ENCODE peak calls at places on chromosomes 2 and 18, in eight cellular contexts. D is osteocyte, E is AG10803, W is right atrium auricular region, G is cardiac fibroblast, L is spleen, Z is nephron progenitor cell, B is transverse colon. J is an unnamed sample.

GRCh38 chr2:173086518-173087213 is 11.0 kb downstream of the MAP3K20 start:
- DNase-seq in D (no peak), E (peak), W (no peak), G (peak), L (no peak), Z (no peak), B (no peak), J (no peak)

GRCh38 chr2:132560562-132560961 is 109.4 kb downstream of the LYPD1 start:
- DNase-seq in D (no peak), E (no peak), W (no peak), G (no peak), L (no peak), Z (no peak), B (no peak), J (no peak)

GRCh38 chr2:193627187-193627917 is 1432.6 kb upstream of the TMEFF2 start:
- DNase-seq in D (no peak), E (no peak), W (no peak), G (no peak), L (peak), Z (no peak), B (peak), J (no peak)

GRCh38 chr2:124804014-124804940 is 779.2 kb downstream of the CNTNAP5 start:
- DNase-seq in D (no peak), E (peak), W (no peak), G (peak), L (no peak), Z (peak), B (peak), J (peak)

GRCh38 chr2:51290725-51291124 is 258.8 kb upstream of the NRXN1 start:
- DNase-seq in D (no peak), E (no peak), W (no peak), G (peak), L (no peak), Z (no peak), B (no peak), J (no peak)

GRCh38 chr18:54690198-54690597 is 99.2 kb downstream of the DYNAP start:
- DNase-seq in D (no peak), E (peak), W (no peak), G (peak), L (no peak), Z (no peak), B (no peak), J (no peak)

GRCh38 chr2:43142921-43143438 is 83.4 kb downstream of the ZFP36L2 start:
- DNase-seq in D (no peak), E (no peak), W (no peak), G (peak), L (peak), Z (no peak), B (no peak), J (no peak)

GRCh38 chr2:148927010-148927409 is 52.0 kb downstream of the KIF5C start:
- DNase-seq in D (no peak), E (no peak), W (no peak), G (no peak), L (peak), Z (no peak), B (peak), J (peak)

GRCh38 chr2:108934151-108934550 is 54.9 kb downstream of the EDAR start:
- DNase-seq in D (no peak), E (no peak), W (no peak), G (no peak), L (no peak), Z (no peak), B (no peak), J (no peak)

GRCh38 chr2:202187570-202187969 is 50.8 kb downstream of the SUMO1 start:
- DNase-seq in D (no peak), E (no peak), W (no peak), G (no peak), L (no peak), Z (no peak), B (no peak), J (no peak)

GRCh38 chr2:6310186-6310909 is 555.4 kb downstream of the CMPK2 start:
- DNase-seq in D (no peak), E (no peak), W (no peak), G (no peak), L (no peak), Z (no peak), B (no peak), J (no peak)

GRCh38 chr2:239067196-239067865 is 219.4 kb downstream of the TWIST2 start:
- DNase-seq in D (no peak), E (no peak), W (no peak), G (no peak), L (peak), Z (no peak), B (no peak), J (no peak)

GRCh38 chr18:64017870-64018269 is 48.0 kb downstream of the SERPINB8 start:
- DNase-seq in D (no peak), E (peak), W (no peak), G (peak), L (no peak), Z (no peak), B (no peak), J (peak)

GRCh38 chr2:176166260-176166659 is 9.2 kb downstream of the HOXD3 start:
- DNase-seq in D (no peak), E (no peak), W (no peak), G (no peak), L (no peak), Z (no peak), B (no peak), J (no peak)

GRCh38 chr2:241639385-241639784 is 1.9 kb downstream of the ATG4B start:
- DNase-seq in D (no peak), E (no peak), W (no peak), G (no peak), L (no peak), Z (no peak), B (no peak), J (no peak)

GRCh38 chr2:168607992-168608391 is 151.9 kb downstream of the CERS6 start:
- DNase-seq in D (no peak), E (peak), W (no peak), G (peak), L (no peak), Z (no peak), B (no peak), J (no peak)

GRCh38 chr2:191165190-191165643 is 14.4 kb upstream of the STAT4 start:
- DNase-seq in D (no peak), E (peak), W (no peak), G (peak), L (no peak), Z (no peak), B (no peak), J (peak)

GRCh38 chr2:165933211-165933610 is 20.4 kb downstream of the TTC21B start:
- DNase-seq in D (no peak), E (no peak), W (no peak), G (no peak), L (no peak), Z (no peak), B (no peak), J (no peak)

GRCh38 chr2:163736433-163737168 is 793 bp upstream of the FIGN start:
- DNase-seq in D (peak), E (no peak), W (peak), G (peak), L (peak), Z (peak), B (peak), J (peak)

GRCh38 chr2:47501374-47502200 is 98.6 kb downstream of the MSH2 start:
- DNase-seq in D (peak), E (peak), W (no peak), G (peak), L (no peak), Z (no peak), B (no peak), J (no peak)

GRCh38 chr2:126994340-126994777 is 95.7 kb downstream of the TEX51 start:
- DNase-seq in D (no peak), E (no peak), W (no peak), G (no peak), L (no peak), Z (no peak), B (no peak), J (no peak)

GRCh38 chr2:205988274-205988673 is 97.7 kb downstream of the INO80D start:
- DNase-seq in D (no peak), E (no peak), W (no peak), G (no peak), L (no peak), Z (no peak), B (no peak), J (no peak)

GRCh38 chr2:144511222-144511855 is 8.6 kb downstream of the ZEB2 start:
- DNase-seq in D (no peak), E (no peak), W (no peak), G (peak), L (no peak), Z (no peak), B (no peak), J (no peak)

GRCh38 chr2:189222440-189222839 is 42.9 kb upstream of the COL5A2 start:
- DNase-seq in D (no peak), E (peak), W (no peak), G (peak), L (no peak), Z (no peak), B (peak), J (no peak)

GRCh38 chr2:144402282-144402681 is 117.6 kb downstream of the ZEB2 start:
- DNase-seq in D (no peak), E (peak), W (no peak), G (no peak), L (no peak), Z (peak), B (no peak), J (no peak)

GRCh38 chr18:23183356-23184150 is 48.3 kb downstream of the CABLES1 start:
- DNase-seq in D (no peak), E (peak), W (no peak), G (peak), L (peak), Z (no peak), B (no peak), J (no peak)

GRCh38 chr2:152542995-152543481 is 174.2 kb downstream of the PRPF40A start:
- DNase-seq in D (no peak), E (peak), W (no peak), G (peak), L (no peak), Z (no peak), B (no peak), J (no peak)

GRCh38 chr2:84956334-84957297 is 14.3 kb upstream of the KCMF1 start:
- DNase-seq in D (no peak), E (no peak), W (no peak), G (no peak), L (no peak), Z (no peak), B (no peak), J (no peak)

GRCh38 chr18:79403723-79404566 is 8.2 kb downstream of the NFATC1 start:
- DNase-seq in D (no peak), E (peak), W (no peak), G (no peak), L (peak), Z (peak), B (no peak), J (no peak)

GRCh38 chr2:21038403-21039073 is 5.3 kb downstream of the APOB start:
- DNase-seq in D (no peak), E (peak), W (no peak), G (peak), L (no peak), Z (no peak), B (no peak), J (no peak)

GRCh38 chr18:62555135-62555534 is 32.3 kb downstream of the ZCCHC2 start:
- DNase-seq in D (no peak), E (no peak), W (no peak), G (peak), L (no peak), Z (no peak), B (no peak), J (no peak)

GRCh38 chr2:237154050-237154638 is 68.5 kb downstream of the COPS8 start:
- DNase-seq in D (no peak), E (peak), W (no peak), G (peak), L (no peak), Z (peak), B (no peak), J (peak)
- TF ChIP-seq CTCF in D (peak), E (peak), W (peak), G (peak), L (peak), Z (peak), B (peak), J (peak)

GRCh38 chr18:11963991-11964484 is 17.3 kb upstream of the IMPA2 start:
- DNase-seq in D (no peak), E (peak), W (no peak), G (peak), L (no peak), Z (no peak), B (no peak), J (no peak)
- TF ChIP-seq CTCF in D (no peak), E (peak), W (no peak), G (peak), L (no peak), Z (peak), B (no peak), J (peak)

DNA sequence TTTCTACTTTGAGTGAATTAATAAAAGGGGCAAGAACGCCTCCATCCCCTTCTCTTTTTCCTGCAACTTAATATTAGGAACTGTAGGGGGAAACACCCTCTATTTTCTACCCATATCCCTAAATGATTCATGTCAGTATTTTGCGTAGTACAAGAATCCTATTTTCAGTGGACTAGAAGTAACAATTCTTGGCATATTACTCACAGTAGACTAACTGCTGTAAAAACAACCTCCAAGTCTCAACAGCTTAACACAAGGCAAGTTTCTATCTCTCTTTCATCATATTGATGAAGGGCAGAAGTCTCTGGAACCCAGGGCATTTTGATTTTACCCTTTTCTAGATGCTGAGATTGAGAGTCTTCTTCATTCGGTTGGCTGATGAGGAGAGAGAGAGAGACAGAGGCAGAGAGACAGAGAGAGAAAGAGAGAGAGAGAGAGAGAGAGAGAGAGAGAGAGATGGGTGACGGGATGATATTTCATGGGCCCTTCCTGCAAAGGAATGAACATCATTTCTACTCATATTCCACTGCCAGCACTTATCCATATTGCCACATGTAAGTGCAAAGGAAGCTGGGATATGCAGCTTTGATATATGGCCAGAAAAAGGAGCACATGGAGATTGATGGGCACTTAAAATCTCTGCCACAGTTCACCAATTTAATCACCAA is 481.6 kb downstream of the LPIN1 start:
- DNase-seq in D (no peak), E (peak), W (no peak), G (peak), L (no peak), Z (no peak), B (no peak), J (no peak)
- TF ChIP-seq CTCF in D (peak), E (no peak), W (no peak), G (peak), L (no peak), Z (no peak), B (no peak), J (no peak)

DNA sequence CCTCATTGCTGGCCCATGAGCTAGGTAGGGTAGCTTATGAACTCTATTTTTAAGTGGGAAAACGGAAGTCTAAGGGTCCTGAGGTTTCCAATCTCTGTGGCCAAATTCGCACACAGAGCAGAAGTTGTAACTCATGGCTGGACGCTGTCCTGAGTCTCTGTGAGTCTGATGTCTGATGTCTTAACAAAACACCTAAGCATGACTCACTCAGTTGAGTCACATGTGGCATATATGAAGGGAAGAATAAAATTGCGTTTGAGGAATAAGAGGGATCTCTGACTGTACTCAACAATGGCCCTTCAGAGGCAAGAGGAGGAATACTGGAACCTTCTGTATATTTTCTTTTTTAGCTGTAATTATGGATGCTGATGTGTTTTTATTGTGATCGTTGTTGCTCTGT is 569.7 kb downstream of the RIT2 start:
- DNase-seq in D (no peak), E (peak), W (no peak), G (peak), L (no peak), Z (no peak), B (no peak), J (no peak)
- TF ChIP-seq CTCF in D (no peak), E (no peak), W (no peak), G (no peak), L (no peak), Z (no peak), B (no peak), J (no peak)

DNA sequence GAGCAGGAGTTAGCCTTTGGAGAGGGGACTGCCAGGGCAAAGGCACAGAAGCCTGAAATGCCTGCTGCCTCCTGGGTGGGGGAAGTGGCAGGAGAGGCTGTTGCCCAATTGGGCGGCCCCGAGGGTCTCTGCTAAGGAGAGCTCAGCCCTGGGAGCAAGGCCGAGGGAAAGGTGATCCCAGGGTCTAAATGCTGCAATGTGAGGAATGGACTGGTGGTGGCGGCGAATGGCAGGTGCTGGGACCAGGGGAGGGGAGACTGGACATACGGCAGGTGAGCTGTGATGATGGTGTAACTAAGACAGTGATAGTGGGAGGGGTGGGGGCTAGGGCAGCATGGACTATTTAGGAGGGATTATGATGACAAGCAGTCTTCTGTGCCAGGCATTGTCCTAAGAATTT is 104.0 kb downstream of the DYSF start:
- DNase-seq in D (no peak), E (no peak), W (no peak), G (no peak), L (peak), Z (no peak), B (no peak), J (no peak)
- TF ChIP-seq CTCF in D (no peak), E (no peak), W (no peak), G (no peak), L (no peak), Z (no peak), B (no peak), J (no peak)

DNA sequence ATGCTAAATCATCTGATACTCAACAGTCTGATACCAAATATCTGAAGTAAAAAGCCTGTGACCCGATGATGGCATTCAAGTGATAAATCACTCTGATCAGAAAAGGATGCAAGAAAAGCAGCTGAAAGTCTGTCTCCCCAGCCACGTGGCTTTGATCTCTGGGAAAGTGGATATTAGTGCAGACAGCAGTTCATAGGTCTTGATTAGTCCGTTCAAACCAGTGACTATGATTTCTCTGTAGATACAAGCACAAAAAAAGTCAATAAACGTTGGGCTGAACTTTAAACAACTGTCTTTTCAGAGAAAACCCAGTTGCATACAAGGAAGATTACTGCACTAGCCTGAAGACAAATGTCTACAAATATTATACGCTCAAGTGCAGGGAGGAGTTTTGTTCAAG is 107.7 kb upstream of the CDC42EP3 start:
- DNase-seq in D (no peak), E (no peak), W (no peak), G (no peak), L (no peak), Z (no peak), B (no peak), J (no peak)
- TF ChIP-seq CTCF in D (no peak), E (no peak), W (no peak), G (no peak), L (no peak), Z (no peak), B (no peak), J (no peak)

DNA sequence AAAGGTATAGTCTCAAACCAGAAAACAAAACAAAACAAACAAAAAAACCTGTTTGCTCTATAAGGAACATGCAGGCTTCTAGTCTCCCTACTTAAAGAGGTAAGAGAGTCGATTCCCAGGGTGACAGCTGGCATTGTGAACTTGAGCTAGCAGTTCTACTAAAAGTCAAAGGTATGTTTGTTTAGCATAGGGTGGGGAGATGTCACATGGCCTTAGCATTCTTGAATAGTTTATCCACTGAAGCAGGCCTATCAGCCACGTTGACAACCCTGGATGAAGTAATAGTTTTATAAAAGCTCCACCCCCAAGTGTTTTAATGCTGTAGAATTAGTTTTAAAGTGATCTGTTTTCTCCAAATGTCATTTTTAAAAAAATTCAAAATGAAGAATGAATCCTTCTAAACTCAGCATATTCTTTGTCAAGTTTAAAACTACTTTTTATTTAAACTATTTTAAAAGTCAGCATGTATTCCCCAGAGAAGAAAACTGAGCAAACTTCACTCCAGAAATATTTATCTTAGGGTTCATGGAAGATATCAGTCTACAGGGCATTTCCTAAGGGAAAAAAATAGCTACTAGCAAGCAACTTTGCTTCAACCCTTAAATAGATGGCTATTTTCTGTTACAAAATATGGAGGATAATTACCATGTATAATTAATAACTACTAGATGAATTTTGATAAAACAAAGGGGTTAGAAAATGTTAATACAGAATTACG is 1.7 kb downstream of the MYOM1 start:
- DNase-seq in D (peak), E (no peak), W (no peak), G (peak), L (no peak), Z (no peak), B (peak), J (no peak)
- TF ChIP-seq CTCF in D (no peak), E (no peak), W (no peak), G (no peak), L (no peak), Z (no peak), B (no peak), J (no peak)